ENCODE peak calls at places on chromosomes 13 and 19, in six cellular contexts. C, V, X, P, S and D are unnamed samples.
A peak's percentile ranks its signal among the peaks of the same experiment; 100 is the strongest.

GRCh38 chr19:11448923-11449554 is 13.6 kb downstream of the PRKCSH start:
- DNase-seq in P (no peak), X (no peak), C (no peak), V (no peak), S (no peak), D (no peak)

GRCh38 chr13:44809152-44809551 is 180.1 kb downstream of the NUFIP1 start:
- DNase-seq in X (no peak), C (no peak), V (no peak), P (no peak), S (no peak), D (no peak)

GRCh38 chr13:43799191-43799590 is 12.4 kb upstream of the ENOX1 start:
- DNase-seq in X (no peak), P (no peak), V (no peak), S (no peak), C (no peak), D (no peak)

GRCh38 chr13:71864094-71864980 is 2.7 kb downstream of the DACH1 start:
- DNase-seq in X (no peak), V (no peak), S (no peak), C (no peak), P (peak; percentile 57), D (peak; percentile 63)

GRCh38 chr13:102651392-102651791 is 43.5 kb downstream of the METTL21C start:
- DNase-seq in P (no peak), C (no peak), V (no peak), S (no peak), X (no peak), D (no peak)

GRCh38 chr13:75715598-75716523 is 79.7 kb downstream of the LMO7 start:
- DNase-seq in P (no peak), V (no peak), S (no peak), X (no peak), C (no peak), D (no peak)

GRCh38 chr13:97422118-97423054 is 11.6 kb upstream of the RAP2A start:
- DNase-seq in X (no peak), V (no peak), P (no peak), S (no peak), C (no peak), D (no peak)

GRCh38 chr19:33248553-33248953 is 22.9 kb upstream of the SLC7A10 start:
- DNase-seq in V (no peak), C (no peak), X (no peak), P (no peak), S (no peak), D (no peak)

GRCh38 chr13:59790626-59791025 is 373.1 kb downstream of the DIAPH3 start:
- DNase-seq in X (no peak), P (no peak), S (no peak), V (no peak), C (no peak), D (no peak)

GRCh38 chr19:4084547-4084877 is 17.8 kb upstream of the ZBTB7A start:
- DNase-seq in P (no peak), S (no peak), C (no peak), V (no peak), X (no peak), D (no peak)

DNA sequence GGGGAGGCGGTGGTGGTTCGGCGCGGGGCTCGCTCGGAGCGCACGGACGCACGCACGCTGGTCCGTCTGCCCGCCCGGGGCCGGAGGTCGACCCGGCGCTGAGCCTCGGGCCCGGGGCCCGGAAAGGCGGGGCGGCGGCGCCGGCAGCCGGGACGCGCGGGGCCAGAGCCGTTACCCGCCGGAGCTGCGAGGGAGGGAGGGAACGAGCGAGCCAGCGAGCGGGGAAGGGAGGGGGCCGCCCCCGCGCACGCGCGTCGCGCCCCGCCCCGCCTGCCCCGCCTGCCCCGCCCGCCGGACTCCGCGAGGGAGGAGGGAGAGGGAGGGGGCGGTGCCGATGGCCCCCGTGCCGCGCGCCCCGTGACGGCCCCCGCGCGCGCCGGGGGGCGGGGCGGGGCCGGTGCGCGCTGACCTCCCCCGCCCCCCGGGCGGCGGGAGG is 15.0 kb downstream of the CIC start:
- DNase-seq in X (peak; percentile 86), P (peak; percentile 94), C (peak; percentile 86), V (peak; percentile 49), S (peak; percentile 87), D (peak; percentile 84)
- H3K4me3 ChIP-seq in X (peak overlapping the region; percentile 76), P (peak overlapping the region; percentile 76), C (peak overlapping the region; percentile 64), V (peak overlapping the region; percentile 57), S (peak overlapping the region; percentile 67), D (peak overlapping the region; percentile 61)

GRCh38 chr13:52009985-52010384 is 1.3 kb downstream of the ATP7B start:
- DNase-seq in P (no peak), C (no peak), X (no peak), V (no peak), S (no peak), D (no peak)

GRCh38 chr13:52012512-52012836 is 276 bp downstream of the ALG11 start:
- DNase-seq in V (no peak), C (no peak), S (no peak), P (no peak), X (no peak), D (no peak)

GRCh38 chr13:52016296-52016695 is 4.1 kb downstream of the ALG11 start:
- DNase-seq in P (no peak), S (no peak), X (no peak), C (no peak), V (no peak), D (no peak)

GRCh38 chr13:52010890-52011689 is at the start of gene ATP7B:
- DNase-seq in S (no peak), V (no peak), C (no peak), X (peak; percentile 5), P (peak; percentile 68), D (peak; percentile 68)

DNA sequence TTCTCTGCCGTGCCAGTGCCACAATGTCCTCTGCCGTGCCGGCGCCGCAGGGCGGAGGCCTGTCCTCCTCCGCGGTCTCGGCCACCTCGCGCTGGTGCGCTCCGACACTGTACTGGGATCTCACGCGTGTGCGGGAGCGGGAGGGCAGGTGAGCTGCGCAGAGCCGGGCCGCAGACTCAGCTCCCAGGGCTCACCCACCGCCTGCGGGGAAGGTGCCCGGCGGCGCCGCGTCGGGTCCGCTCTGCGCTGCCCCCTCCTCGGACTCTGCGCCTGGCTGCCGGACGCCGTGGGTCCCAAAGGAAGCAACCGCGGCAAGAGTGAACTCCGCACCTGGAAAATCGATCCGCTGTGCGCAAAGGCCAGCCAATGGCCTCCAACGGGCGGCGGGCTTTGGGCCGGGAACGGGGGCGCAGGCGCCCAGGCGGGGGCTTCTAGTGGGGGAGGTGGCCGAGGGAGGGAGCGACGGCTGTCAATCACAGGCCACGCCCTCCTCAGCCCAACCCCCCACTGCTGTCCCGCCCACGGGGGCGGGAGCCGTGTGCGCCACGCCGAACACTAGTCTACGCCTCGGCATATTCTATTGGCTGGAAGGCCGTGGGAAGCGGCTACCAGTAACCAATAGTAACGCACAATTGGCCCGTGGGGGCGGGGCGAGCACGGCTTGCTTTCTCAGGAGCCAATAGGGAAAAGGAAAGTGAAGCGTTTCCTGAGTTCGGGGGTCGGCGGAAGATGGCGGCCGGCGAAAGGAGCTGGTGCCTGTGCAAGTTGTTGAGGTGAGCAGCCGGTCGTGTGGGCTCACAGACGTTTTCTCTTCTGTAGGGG is at the start of gene ALG11:
- DNase-seq in P (peak; percentile 99), X (peak; percentile 96), V (peak; percentile 99), C (peak; percentile 99), S (peak; percentile 100), D (peak; percentile 100)
- TF ChIP-seq EP300 in P (no peak), X (no peak), V (peak; percentile 73), C (no peak), S (no peak), D (no peak)

GRCh38 chr13:40679586-40679985 is 13.1 kb upstream of the FOXO1 start:
- DNase-seq in V (no peak), C (no peak), P (no peak), X (no peak), S (no peak), D (no peak)
- H3K4me3 ChIP-seq in V (no peak overlapping the region), C (no peak overlapping the region), P (no peak overlapping the region), X (no peak overlapping the region), S (no peak overlapping the region), D (no peak overlapping the region)

DNA sequence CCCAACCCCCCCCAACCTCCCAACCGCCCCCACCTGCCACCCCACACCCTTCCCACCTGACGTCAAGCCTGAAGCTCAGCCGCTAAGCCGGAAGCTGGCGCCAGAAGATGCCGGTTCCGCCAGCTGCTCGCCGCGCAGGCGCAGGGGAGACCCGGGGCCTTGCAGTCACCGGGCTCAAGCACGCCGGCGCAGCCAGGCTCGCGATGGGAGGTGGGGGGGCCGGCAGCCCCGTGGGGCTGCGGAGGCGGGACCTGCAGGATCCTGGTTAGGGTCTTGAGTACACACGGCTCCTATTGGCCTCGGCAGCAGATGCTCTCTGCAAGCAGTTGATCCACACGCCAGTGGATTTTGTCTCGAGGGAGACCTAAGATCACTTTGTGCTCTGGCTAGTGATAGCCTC is at the start of gene LIG4:
- DNase-seq in C (peak; percentile 85), X (peak; percentile 90), S (peak; percentile 92), V (peak; percentile 51), P (peak; percentile 96), D (peak; percentile 93)
- TF ChIP-seq EP300 in C (no peak), X (no peak), S (no peak), V (peak; percentile 64), P (no peak), D (no peak)

GRCh38 chr19:22422220-22422619 is at the start of gene ZNF98:
- DNase-seq in C (no peak), S (no peak), P (peak; percentile 78), X (no peak), V (no peak), D (no peak)
- H3K4me3 ChIP-seq in C (no peak within 1 kb of the TSS), S (peak within 1 kb of the TSS; percentile 14), P (peak within 1 kb of the TSS; percentile 29), X (no peak within 1 kb of the TSS), V (no peak within 1 kb of the TSS), D (peak within 1 kb of the TSS; percentile 30)

DNA sequence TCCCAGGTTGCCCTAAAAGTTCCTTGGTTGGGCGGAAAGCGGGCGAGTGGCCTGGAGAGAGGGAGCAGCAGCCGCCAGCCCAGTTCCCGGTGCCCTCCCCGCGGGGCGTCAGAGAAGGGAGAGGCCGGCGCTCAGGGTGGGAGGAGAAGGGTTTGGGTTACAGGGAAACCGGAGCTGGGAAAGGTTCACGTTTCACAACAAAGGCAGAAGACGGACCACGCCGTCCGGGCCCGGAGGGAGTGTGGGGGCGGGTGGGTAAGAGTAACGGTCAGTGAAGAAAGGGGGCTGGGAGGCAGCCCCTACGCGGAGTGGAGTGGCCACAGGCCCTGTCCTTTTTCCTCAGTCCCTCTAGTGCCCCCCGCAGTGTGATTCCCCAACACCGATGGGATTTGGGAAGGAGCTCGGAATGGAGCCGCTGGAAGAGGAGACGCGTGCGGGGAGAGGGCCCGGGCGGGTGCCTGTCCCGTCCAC is 1.6 kb downstream of the SIX5 start:
- DNase-seq in X (peak; percentile 74), V (peak; percentile 81), S (peak; percentile 77), P (peak; percentile 92), C (peak; percentile 88), D (peak; percentile 83)
- TF ChIP-seq EP300 in X (no peak), V (peak; percentile 94), S (no peak), P (no peak), C (no peak), D (no peak)